ENCODE peak calls at places on chromosome 10, in four cellular contexts. One of them, this sample, is unnamed.

GRCh38 chr10:26881600-26882331 is 21.0 kb upstream of the ABI1 start:
- DNase-seq in mucosa of gallbladder: no peak
- DNase-seq in Peyer's patch: no peak
- DNase-seq in GM20000: peak
- DNase-seq in this sample: no peak

GRCh38 chr10:71737356-71738172 is 18.0 kb upstream of the C10orf105 start:
- DNase-seq in mucosa of gallbladder: no peak
- DNase-seq in Peyer's patch: no peak
- DNase-seq in GM20000: no peak
- DNase-seq in this sample: no peak

GRCh38 chr10:34406463-34407138 is 408.5 kb downstream of the PARD3 start:
- DNase-seq in mucosa of gallbladder: no peak
- DNase-seq in Peyer's patch: no peak
- DNase-seq in GM20000: no peak
- DNase-seq in this sample: no peak

GRCh38 chr10:95467162-95467599 is 94.0 kb downstream of the SORBS1 start:
- DNase-seq in mucosa of gallbladder: no peak
- DNase-seq in Peyer's patch: no peak
- DNase-seq in GM20000: no peak
- DNase-seq in this sample: peak

GRCh38 chr10:115141254-115141653 is 48.1 kb downstream of the ATRNL1 start:
- DNase-seq in mucosa of gallbladder: no peak
- DNase-seq in Peyer's patch: no peak
- DNase-seq in GM20000: no peak
- DNase-seq in this sample: no peak

GRCh38 chr10:71964669-71965515 is 697 bp downstream of the CHST3 start:
- DNase-seq in mucosa of gallbladder: no peak
- DNase-seq in Peyer's patch: no peak
- DNase-seq in GM20000: no peak
- DNase-seq in this sample: peak

GRCh38 chr10:33198610-33199009 is 135.9 kb downstream of the NRP1 start:
- DNase-seq in mucosa of gallbladder: no peak
- DNase-seq in Peyer's patch: no peak
- DNase-seq in GM20000: no peak
- DNase-seq in this sample: no peak

GRCh38 chr10:89576696-89577095 is 41.3 kb upstream of the SLC16A12 start:
- DNase-seq in mucosa of gallbladder: no peak
- DNase-seq in Peyer's patch: no peak
- DNase-seq in GM20000: no peak
- DNase-seq in this sample: no peak

GRCh38 chr10:84194424-84195043 is at the start of gene CDHR1:
- DNase-seq in mucosa of gallbladder: no peak
- DNase-seq in Peyer's patch: peak
- DNase-seq in GM20000: peak
- DNase-seq in this sample: peak

GRCh38 chr10:44183667-44184632 is 200.9 kb downstream of the CXCL12 start:
- DNase-seq in mucosa of gallbladder: no peak
- DNase-seq in Peyer's patch: no peak
- DNase-seq in GM20000: no peak
- DNase-seq in this sample: no peak

GRCh38 chr10:32210306-32211045 is 136.5 kb downstream of the EPC1 start:
- DNase-seq in mucosa of gallbladder: no peak
- DNase-seq in Peyer's patch: no peak
- DNase-seq in GM20000: no peak
- DNase-seq in this sample: peak

GRCh38 chr10:97163646-97164535 is 21.9 kb downstream of the SLIT1 start:
- DNase-seq in mucosa of gallbladder: no peak
- DNase-seq in Peyer's patch: no peak
- DNase-seq in GM20000: no peak
- DNase-seq in this sample: no peak

GRCh38 chr10:131852823-131853609 is 47.8 kb upstream of the PPP2R2D start:
- DNase-seq in mucosa of gallbladder: no peak
- DNase-seq in Peyer's patch: peak
- DNase-seq in GM20000: no peak
- DNase-seq in this sample: no peak

GRCh38 chr10:43361532-43362190 is 9.8 kb upstream of the FXYD4 start:
- DNase-seq in mucosa of gallbladder: no peak
- DNase-seq in Peyer's patch: no peak
- DNase-seq in GM20000: no peak
- DNase-seq in this sample: no peak

GRCh38 chr10:17066801-17067200 is 62.8 kb downstream of the CUBN start:
- DNase-seq in mucosa of gallbladder: no peak
- DNase-seq in Peyer's patch: no peak
- DNase-seq in GM20000: no peak
- DNase-seq in this sample: no peak

GRCh38 chr10:49559476-49559875 is 20.6 kb upstream of the ERCC6 start:
- DNase-seq in mucosa of gallbladder: no peak
- DNase-seq in Peyer's patch: no peak
- DNase-seq in GM20000: no peak
- DNase-seq in this sample: no peak

GRCh38 chr10:72728462-72728861 is 36.5 kb downstream of the MCU start:
- DNase-seq in mucosa of gallbladder: no peak
- DNase-seq in Peyer's patch: no peak
- DNase-seq in GM20000: no peak
- DNase-seq in this sample: no peak

GRCh38 chr10:84783386-84783785 is 455.0 kb downstream of the CCSER2 start:
- DNase-seq in mucosa of gallbladder: no peak
- DNase-seq in Peyer's patch: no peak
- DNase-seq in GM20000: peak
- DNase-seq in this sample: peak

GRCh38 chr10:77328272-77328816 is 309.3 kb downstream of the KCNMA1 start:
- DNase-seq in mucosa of gallbladder: peak
- DNase-seq in Peyer's patch: no peak
- DNase-seq in GM20000: peak
- DNase-seq in this sample: peak

GRCh38 chr10:62166331-62167154 is 102.1 kb downstream of the RTKN2 start:
- DNase-seq in mucosa of gallbladder: peak
- DNase-seq in Peyer's patch: no peak
- DNase-seq in GM20000: peak
- DNase-seq in this sample: peak

GRCh38 chr10:48490576-48491345 is 114.1 kb downstream of the ARHGAP22 start:
- DNase-seq in mucosa of gallbladder: no peak
- DNase-seq in Peyer's patch: no peak
- DNase-seq in GM20000: no peak
- DNase-seq in this sample: no peak

GRCh38 chr10:31709501-31709900 is 219.1 kb downstream of the ARHGAP12 start:
- DNase-seq in mucosa of gallbladder: no peak
- DNase-seq in Peyer's patch: no peak
- DNase-seq in GM20000: no peak
- DNase-seq in this sample: no peak

GRCh38 chr10:72014197-72014596 is 50.0 kb downstream of the CHST3 start:
- DNase-seq in mucosa of gallbladder: no peak
- DNase-seq in Peyer's patch: no peak
- DNase-seq in GM20000: no peak
- DNase-seq in this sample: no peak

GRCh38 chr10:14736600-14737081 is 38.1 kb downstream of the FAM107B start:
- DNase-seq in mucosa of gallbladder: no peak
- DNase-seq in Peyer's patch: no peak
- DNase-seq in GM20000: peak
- DNase-seq in this sample: peak

GRCh38 chr10:94412439-94412838 is 10.1 kb downstream of the TBC1D12 start:
- DNase-seq in mucosa of gallbladder: no peak
- DNase-seq in Peyer's patch: no peak
- DNase-seq in GM20000: no peak
- DNase-seq in this sample: no peak

GRCh38 chr10:74628136-74628535 is 198.3 kb upstream of the KAT6B start:
- DNase-seq in mucosa of gallbladder: no peak
- DNase-seq in Peyer's patch: no peak
- DNase-seq in GM20000: no peak
- DNase-seq in this sample: no peak

GRCh38 chr10:116597543-116597942 is 6.8 kb downstream of the PNLIPRP1 start:
- DNase-seq in mucosa of gallbladder: no peak
- DNase-seq in Peyer's patch: no peak
- DNase-seq in GM20000: no peak
- DNase-seq in this sample: peak

GRCh38 chr10:92038949-92039348 is 115.4 kb downstream of the BTAF1 start:
- DNase-seq in mucosa of gallbladder: no peak
- DNase-seq in Peyer's patch: no peak
- DNase-seq in GM20000: no peak
- DNase-seq in this sample: no peak

GRCh38 chr10:74433993-74434392 is 283.0 kb downstream of the ADK start:
- DNase-seq in mucosa of gallbladder: no peak
- DNase-seq in Peyer's patch: no peak
- DNase-seq in GM20000: no peak
- DNase-seq in this sample: no peak

This sample was measured in body of pancreas.